ENCODE peak calls at places on chromosomes 1 and 21, in eight cellular contexts. Y is IMR-90, B is kidney epithelial cell, T is kidney tubule cell, W is left lung, J is NAMALWA, P is occipital lobe, D is NCI-H1105 treated with DMSO at 0.1 percent for 48 hours. L is an unnamed sample.
A peak's percentile ranks its signal among the peaks of the same experiment; 100 is the strongest.

GRCh38 chr1:216055004-216055403 is 368.2 kb downstream of the USH2A start:
- DNase-seq in Y (no peak), B (no peak), T (no peak), W (no peak), J (no peak), P (no peak), D (no peak), L (no peak)

GRCh38 chr21:31781737-31782136 is 49.8 kb upstream of the SCAF4 start:
- DNase-seq in Y (peak; percentile 53), B (no peak), T (peak; percentile 64), W (no peak), J (no peak), P (peak; percentile 5), D (peak; percentile 51), L (peak; percentile 22)

GRCh38 chr1:240092301-240093119 is 827 bp downstream of the FMN2 start:
- DNase-seq in Y (peak; percentile 74), B (no peak), T (peak; percentile 33), W (peak; percentile 78), J (no peak), P (peak; percentile 38), D (no peak), L (peak; percentile 44)

GRCh38 chr1:183632087-183632486 is 3.5 kb downstream of the ARPC5 start:
- DNase-seq in Y (peak; percentile 79), B (no peak), T (no peak), W (no peak), J (no peak), P (no peak), D (no peak), L (no peak)

GRCh38 chr1:93807301-93807930 is 71.6 kb downstream of the DNTTIP2 start:
- DNase-seq in Y (peak; percentile 28), B (no peak), T (no peak), W (no peak), J (no peak), P (no peak), D (no peak), L (no peak)

GRCh38 chr21:32794643-32795042 is 23.1 kb upstream of the PAXBP1 start:
- DNase-seq in Y (no peak), B (no peak), T (peak; percentile 49), W (no peak), J (no peak), P (no peak), D (no peak), L (no peak)

GRCh38 chr1:173996995-173997394 is 25.2 kb downstream of the RC3H1 start:
- DNase-seq in Y (peak; percentile 6), B (no peak), T (peak; percentile 67), W (no peak), J (peak; percentile 43), P (no peak), D (no peak), L (no peak)

GRCh38 chr1:164728719-164729118 is 169.7 kb downstream of the PBX1 start:
- DNase-seq in Y (no peak), B (no peak), T (no peak), W (no peak), J (no peak), P (no peak), D (peak; percentile 81), L (peak; percentile 39)

GRCh38 chr21:40555129-40555528 is 291.8 kb downstream of the DSCAM start:
- DNase-seq in Y (no peak), B (no peak), T (no peak), W (no peak), J (no peak), P (no peak), D (no peak), L (no peak)

GRCh38 chr1:4081806-4082645 is 182.0 kb upstream of the C1orf174 start:
- DNase-seq in Y (no peak), B (no peak), T (no peak), W (no peak), J (no peak), P (no peak), D (no peak), L (no peak)

GRCh38 chr1:95028954-95029353 is 43.8 kb downstream of the ALG14 start:
- DNase-seq in Y (no peak), B (no peak), T (no peak), W (no peak), J (no peak), P (no peak), D (no peak), L (no peak)

GRCh38 chr1:57137980-57138379 is 172.2 kb upstream of the C8B start:
- DNase-seq in Y (no peak), B (no peak), T (no peak), W (no peak), J (peak; percentile 16), P (no peak), D (no peak), L (no peak)

GRCh38 chr1:58874757-58875755 is 91.2 kb upstream of the JUN start:
- DNase-seq in Y (peak; percentile 51), B (no peak), T (peak; percentile 77), W (no peak), J (no peak), P (peak; percentile 60), D (peak; percentile 97), L (no peak)

GRCh38 chr1:25550155-25550506 is 6.7 kb downstream of the LDLRAP1 start:
- DNase-seq in Y (peak; percentile 51), B (no peak), T (peak; percentile 65), W (no peak), J (no peak), P (no peak), D (no peak), L (no peak)

GRCh38 chr1:66951513-66951912 is 26.7 kb downstream of the MIER1 start:
- DNase-seq in Y (peak; percentile 90), B (peak; percentile 18), T (peak; percentile 77), W (no peak), J (no peak), P (no peak), D (no peak), L (no peak)

GRCh38 chr1:184050631-184051030 is 899 bp upstream of the TSEN15 start:
- DNase-seq in Y (no peak), B (no peak), T (no peak), W (no peak), J (peak; percentile 3), P (no peak), D (no peak), L (no peak)

GRCh38 chr1:91478693-91479234 is 21.9 kb upstream of the CDC7 start:
- DNase-seq in Y (no peak), B (no peak), T (no peak), W (no peak), J (no peak), P (no peak), D (no peak), L (no peak)

L was measured in NCI-H1436.